ENCODE peak calls at places on chromosomes 5 and 9, in nine cellular contexts. B is Panc1, D is retinal pigment epithelial cell, M is coronary artery, E is keratinocyte, Z is endodermal cell, N is AG10803, V is sigmoid colon, A is ovary. F is an unnamed sample.

GRCh38 chr9:114718801-114719221 is 36.8 kb upstream of the TEX48 start:
- DNase-seq in D (no peak), M (no peak), N (no peak), V (no peak), Z (peak; percentile 62), B (no peak), A (no peak), E (no peak), F (no peak)

GRCh38 chr9:105281926-105282325 is 37.5 kb downstream of the SLC44A1 start:
- DNase-seq in V (no peak), Z (no peak), E (no peak), B (no peak), A (no peak), D (no peak), N (no peak), M (no peak), F (no peak)

GRCh38 chr5:37665889-37666288 is 174.0 kb downstream of the GDNF start:
- DNase-seq in Z (no peak), B (no peak), E (no peak), N (peak; percentile 55), D (no peak), M (no peak), V (peak; percentile 83), A (peak; percentile 15), F (no peak)

GRCh38 chr5:61275841-61276240 is 56.2 kb upstream of the ZSWIM6 start:
- DNase-seq in N (peak; percentile 76), Z (no peak), D (no peak), B (no peak), E (peak; percentile 7), V (peak; percentile 80), M (no peak), A (no peak), F (no peak)

GRCh38 chr9:105693435-105694275 is 686 bp upstream of the TMEM38B start:
- DNase-seq in N (no peak), A (no peak), B (no peak), E (no peak), D (no peak), Z (peak; percentile 53), M (no peak), V (no peak), F (no peak)

GRCh38 chr9:34579097-34579818 is 10.3 kb downstream of the CNTFR start:
- DNase-seq in A (no peak), B (no peak), N (no peak), M (no peak), Z (no peak), D (no peak), E (no peak), V (no peak), F (no peak)

GRCh38 chr5:67774796-67775195 is 440.8 kb upstream of the PIK3R1 start:
- DNase-seq in Z (no peak), N (no peak), V (no peak), E (no peak), D (no peak), B (no peak), M (no peak), A (no peak), F (no peak)

GRCh38 chr5:125634242-125634835 is 788.9 kb upstream of the GRAMD2B start:
- DNase-seq in Z (no peak), B (no peak), V (no peak), M (no peak), N (no peak), D (no peak), E (no peak), A (no peak), F (no peak)

GRCh38 chr5:40172721-40173120 is 507.0 kb upstream of the PTGER4 start:
- DNase-seq in V (no peak), D (no peak), Z (no peak), E (no peak), A (no peak), M (no peak), N (no peak), B (no peak), F (no peak)

GRCh38 chr9:34379334-34380033 is 2.8 kb upstream of the MYORG start:
- DNase-seq in E (peak; percentile 83), V (peak; percentile 94), B (peak; percentile 85), Z (peak; percentile 98), A (peak; percentile 69), D (peak; percentile 22), M (peak; percentile 87), N (peak; percentile 68), F (peak; percentile 50)

GRCh38 chr5:66122379-66123034 is 21.6 kb upstream of the SREK1 start:
- DNase-seq in D (no peak), Z (no peak), B (no peak), A (no peak), N (no peak), E (no peak), M (no peak), V (no peak), F (no peak)

GRCh38 chr9:131441441-131441840 is 47.6 kb downstream of the PRRC2B start:
- DNase-seq in E (no peak), M (no peak), A (no peak), B (no peak), V (peak; percentile 25), N (no peak), D (no peak), Z (no peak), F (no peak)

GRCh38 chr5:142421158-142421617 is 96.4 kb upstream of the SPRY4 start:
- DNase-seq in E (no peak), N (no peak), B (no peak), A (no peak), Z (no peak), D (no peak), V (no peak), M (no peak), F (no peak)

GRCh38 chr9:122791872-122792669 is 3.3 kb downstream of the OR5C1 start:
- DNase-seq in D (no peak), B (no peak), M (no peak), Z (no peak), V (no peak), N (no peak), E (no peak), A (no peak), F (no peak)

GRCh38 chr5:58711965-58712364 is 129.1 kb downstream of the RAB3C start:
- DNase-seq in V (no peak), N (no peak), A (no peak), D (no peak), B (no peak), M (no peak), E (no peak), Z (no peak), F (no peak)

GRCh38 chr9:82512724-82513123 is 524.2 kb downstream of the SPATA31D1 start:
- DNase-seq in N (no peak), D (no peak), B (no peak), E (no peak), M (no peak), V (no peak), A (no peak), Z (no peak), F (no peak)

GRCh38 chr9:135440620-135441019 is 39.0 kb upstream of the PPP1R26 start:
- DNase-seq in D (no peak), B (no peak), N (no peak), V (no peak), M (no peak), Z (no peak), A (peak; percentile 15), E (no peak), F (no peak)

GRCh38 chr9:134488251-134488900 is 153.2 kb upstream of the COL5A1 start:
- DNase-seq in B (no peak), E (no peak), N (peak; percentile 62), D (no peak), M (peak; percentile 75), Z (no peak), V (peak; percentile 66), A (no peak), F (no peak)

GRCh38 chr9:113579270-113580040 is 115.9 kb downstream of the RGS3 start:
- DNase-seq in N (no peak), A (no peak), D (no peak), M (no peak), V (peak; percentile 81), E (no peak), B (no peak), Z (no peak), F (no peak)

GRCh38 chr5:17212996-17213395 is 4.4 kb upstream of the BASP1 start:
- DNase-seq in D (no peak), Z (no peak), V (no peak), B (no peak), M (no peak), E (no peak), N (no peak), A (no peak), F (no peak)

GRCh38 chr5:177447611-177448243 is 1.1 kb downstream of the PRR7 start:
- DNase-seq in B (peak; percentile 72), A (no peak), E (no peak), D (peak; percentile 85), V (peak; percentile 78), M (no peak), N (peak; percentile 81), Z (peak; percentile 92), F (peak; percentile 32)

DNA sequence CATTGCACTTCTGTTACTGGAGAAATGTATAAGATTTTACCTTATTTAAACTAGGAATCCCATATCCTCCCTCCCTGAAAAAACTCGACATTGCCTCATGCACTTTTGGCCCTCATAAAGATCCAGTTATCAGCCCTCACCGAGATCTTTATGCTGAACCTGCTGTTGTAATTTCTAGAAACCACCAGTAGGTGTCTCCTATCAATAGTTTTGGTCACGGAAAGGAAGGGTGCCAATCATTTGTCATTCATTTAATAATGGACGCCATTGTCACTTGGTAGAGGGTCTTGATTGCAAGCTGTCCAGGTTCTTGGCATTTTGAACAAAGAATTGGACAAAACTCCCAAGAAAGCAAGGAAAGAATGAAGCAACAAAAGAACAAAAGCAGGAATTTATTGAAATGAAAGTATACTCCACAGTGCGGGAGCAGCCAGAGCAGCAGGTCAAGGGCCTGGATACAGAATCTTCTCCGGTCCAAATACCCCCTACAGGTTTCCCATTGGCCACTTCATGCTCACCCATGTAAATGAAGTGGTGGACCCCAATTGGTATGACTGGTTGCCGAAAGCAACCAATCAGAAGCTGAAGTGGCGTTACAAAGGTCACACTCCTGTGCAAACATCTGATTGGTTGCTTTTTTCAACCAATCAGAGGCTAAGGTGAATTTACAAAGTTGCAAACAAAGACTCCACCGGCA is 524.3 kb downstream of the PSAT1 start:
- DNase-seq in Z (no peak), E (peak; percentile 15), V (no peak), B (no peak), A (no peak), M (no peak), D (no peak), N (peak; percentile 30), F (peak; percentile 3)
- H3K4me3 ChIP-seq in Z (no peak overlapping the region), E (no peak overlapping the region), V (no peak overlapping the region), B (no peak overlapping the region), A (no peak overlapping the region), M (peak overlapping the region; percentile 47), D (no peak overlapping the region), N (peak overlapping the region; percentile 28), F (no peak overlapping the region)

GRCh38 chr9:138013836-138014569 is 136.4 kb downstream of the CACNA1B start:
- DNase-seq in Z (peak; percentile 36), B (no peak), V (no peak), E (no peak), A (no peak), D (no peak), M (no peak), N (no peak), F (no peak)
- H3K4me3 ChIP-seq in Z (no peak overlapping the region), B (no peak overlapping the region), V (no peak overlapping the region), E (no peak overlapping the region), A (no peak overlapping the region), D (no peak overlapping the region), M (no peak overlapping the region), N (no peak overlapping the region), F (no peak overlapping the region)

GRCh38 chr9:7216004-7216821 is 458.4 kb downstream of the KDM4C start:
- DNase-seq in A (no peak), E (peak; percentile 36), D (no peak), B (no peak), N (peak; percentile 75), Z (peak; percentile 52), V (no peak), M (no peak), F (peak; percentile 37)
- H3K4me3 ChIP-seq in A (no peak overlapping the region), E (no peak overlapping the region), D (no peak overlapping the region), B (no peak overlapping the region), N (no peak overlapping the region), Z (no peak overlapping the region), V (no peak overlapping the region), M (no peak overlapping the region), F (no peak overlapping the region)

GRCh38 chr5:8227114-8227513 is 358.2 kb downstream of the MTRR start:
- DNase-seq in Z (no peak), M (no peak), N (no peak), E (no peak), B (no peak), A (no peak), V (no peak), D (no peak), F (no peak)
- H3K4me3 ChIP-seq in Z (no peak overlapping the region), M (no peak overlapping the region), N (no peak overlapping the region), E (no peak overlapping the region), B (no peak overlapping the region), A (no peak overlapping the region), V (no peak overlapping the region), D (no peak overlapping the region), F (no peak overlapping the region)